ENCODE peak calls at places on chromosomes 2 and 18, in five cellular contexts. V, B, U, A and E are unnamed samples.

GRCh38 chr2:26464390-26465265 is 13.3 kb downstream of the OTOF start:
- DNase-seq in B (no peak), U (peak; percentile 5), A (no peak), V (peak; percentile 56), E (peak; percentile 54)

GRCh38 chr2:235944591-235944990 is 223.6 kb downstream of the GBX2 start:
- DNase-seq in V (peak; percentile 54), U (no peak), A (no peak), B (no peak), E (peak; percentile 9)

GRCh38 chr2:184611221-184612085 is 13.1 kb downstream of the ZNF804A start:
- DNase-seq in A (no peak), B (no peak), U (no peak), V (no peak), E (no peak)

GRCh38 chr2:45778720-45779171 is 127.3 kb downstream of the PRKCE start:
- DNase-seq in B (peak; percentile 87), U (peak; percentile 82), A (peak; percentile 66), V (no peak), E (peak; percentile 78)

GRCh38 chr18:51513525-51513924 is 316.0 kb upstream of the MEX3C start:
- DNase-seq in A (no peak), V (no peak), U (no peak), B (no peak), E (no peak)

GRCh38 chr2:172836386-172837200 is 100.9 kb downstream of the RAPGEF4 start:
- DNase-seq in V (no peak), A (peak; percentile 38), B (no peak), U (no peak), E (no peak)

GRCh38 chr2:236174608-236175001 is 6.4 kb upstream of the GBX2 start:
- DNase-seq in V (no peak), U (no peak), B (peak; percentile 40), A (no peak), E (no peak)

GRCh38 chr2:167294031-167294774 is 405.9 kb downstream of the XIRP2 start:
- DNase-seq in U (peak; percentile 14), V (peak; percentile 73), A (no peak), B (peak; percentile 50), E (no peak)

GRCh38 chr2:239326831-239327535 is 73.8 kb downstream of the HDAC4 start:
- DNase-seq in V (no peak), B (peak; percentile 58), U (no peak), A (no peak), E (peak; percentile 68)

GRCh38 chr2:25936889-25937545 is 45.3 kb downstream of the KIF3C start:
- DNase-seq in B (no peak), A (no peak), U (peak; percentile 34), V (no peak), E (no peak)

GRCh38 chr2:157592983-157593382 is 35.7 kb downstream of the ACVR1C start:
- DNase-seq in U (no peak), B (no peak), V (no peak), A (no peak), E (no peak)

GRCh38 chr18:27413495-27414401 is 228.6 kb upstream of the CHST9 start:
- DNase-seq in B (no peak), A (peak; percentile 29), U (no peak), V (no peak), E (peak; percentile 72)

GRCh38 chr2:45743531-45744391 is 92.3 kb downstream of the PRKCE start:
- DNase-seq in A (peak; percentile 62), U (peak; percentile 76), B (no peak), V (no peak), E (peak; percentile 84)

GRCh38 chr18:1015777-1016176 is 111.1 kb downstream of the ADCYAP1 start:
- DNase-seq in U (no peak), V (no peak), A (no peak), B (no peak), E (no peak)

GRCh38 chr2:15668611-15669305 is 77.1 kb downstream of the DDX1 start:
- DNase-seq in B (no peak), A (no peak), V (no peak), U (no peak), E (no peak)

GRCh38 chr2:7672027-7672684 is 754.9 kb downstream of the RNF144A start:
- DNase-seq in V (peak; percentile 79), A (no peak), B (peak; percentile 57), U (peak; percentile 68), E (no peak)

GRCh38 chr18:75208055-75208835 is 694 bp downstream of the PTGR3 start:
- DNase-seq in U (peak; percentile 38), B (peak; percentile 74), V (peak; percentile 89), A (peak; percentile 57), E (peak; percentile 82)

GRCh38 chr2:146652311-146652710 is 1192.5 kb upstream of the ACVR2A start:
- DNase-seq in V (no peak), B (no peak), A (no peak), U (no peak), E (no peak)

GRCh38 chr2:213274143-213274542 is 10.1 kb upstream of the SPAG16 start:
- DNase-seq in U (no peak), V (no peak), B (no peak), A (no peak), E (no peak)

GRCh38 chr2:181657379-181657778 is 474 bp upstream of the CERKL start:
- DNase-seq in U (no peak), V (no peak), A (no peak), B (peak; percentile 17), E (no peak)

GRCh38 chr2:49162151-49162550 is 7.8 kb upstream of the FSHR start:
- DNase-seq in V (no peak), U (no peak), B (no peak), A (no peak), E (no peak)

DNA sequence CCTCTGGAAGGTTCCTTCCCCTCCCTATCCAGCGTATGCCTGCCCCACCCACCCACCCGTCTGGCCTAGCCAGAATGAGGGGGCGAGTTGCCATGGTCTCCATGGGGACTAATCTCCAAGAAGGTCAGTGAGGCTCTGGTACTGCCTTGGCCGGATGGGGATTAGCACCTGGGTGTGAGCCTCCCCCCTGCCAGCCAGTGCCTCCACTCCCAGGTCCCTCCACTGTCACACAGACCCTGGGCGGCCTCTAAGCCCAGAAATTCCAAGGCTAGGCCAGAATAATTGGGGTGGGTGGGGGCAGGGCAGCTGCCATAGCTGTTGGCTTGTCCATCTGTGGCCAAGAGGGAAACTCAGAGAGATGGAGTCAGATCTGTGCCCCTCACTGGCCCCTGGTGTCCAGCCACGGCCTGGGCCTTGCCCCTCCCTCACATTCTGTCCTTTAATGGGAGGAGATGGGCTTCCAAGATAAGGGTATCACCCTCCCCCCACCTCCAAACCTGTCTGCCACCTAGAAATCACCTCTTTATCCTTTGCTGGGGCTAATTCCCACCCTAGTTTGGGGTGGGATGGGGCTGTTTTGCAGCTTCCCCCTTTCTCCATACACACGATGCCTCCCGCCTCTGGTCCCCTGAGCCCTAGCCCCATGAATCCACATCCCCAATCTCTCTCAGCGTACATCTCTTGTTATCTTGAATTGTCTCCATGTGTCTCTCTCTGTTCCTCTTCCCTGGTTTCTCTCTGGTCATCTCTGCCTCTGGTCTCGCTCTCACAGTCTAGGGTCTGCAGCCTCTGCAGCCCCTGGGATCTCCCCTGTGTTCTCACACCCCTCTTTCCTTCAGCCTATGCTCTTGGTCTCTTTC is 6.0 kb upstream of the CRYBA2 start:
- DNase-seq in A (no peak), U (peak; percentile 59), B (peak; percentile 65), V (no peak), E (no peak)
- H3K27me3 ChIP-seq in A (peaks cover 47% of the 10 kb centered on the region), U (no peaks in the 10 kb centered on the region), B (peaks cover 98% of the 10 kb centered on the region), V (peaks cover 80% of the 10 kb centered on the region), E (peaks cover 44% of the 10 kb centered on the region)

GRCh38 chr2:33291278-33292013 is 185.0 kb upstream of the RASGRP3 start:
- DNase-seq in V (no peak), U (no peak), A (no peak), B (no peak), E (no peak)
- H3K4me3 ChIP-seq in V (no peak overlapping the region), U (no peak overlapping the region), A (peak overlapping the region; percentile 33), B (no peak overlapping the region), E (peak overlapping the region; percentile 29)

GRCh38 chr2:19357383-19358241 is 811 bp downstream of the OSR1 start:
- DNase-seq in B (peak; percentile 70), A (no peak), U (no peak), V (no peak), E (no peak)
- H3K27me3 ChIP-seq in B (peaks cover 99% of the 10 kb centered on the region), A (peaks cover 13% of the 10 kb centered on the region), U (peaks cover 98% of the 10 kb centered on the region), V (peaks cover 91% of the 10 kb centered on the region), E (no peaks in the 10 kb centered on the region)

GRCh38 chr2:178530625-178531142 is 50.4 kb downstream of the PLEKHA3 start:
- DNase-seq in A (no peak), V (no peak), U (no peak), B (no peak), E (no peak)
- H3K4me3 ChIP-seq in A (no peak overlapping the region), V (no peak overlapping the region), U (no peak overlapping the region), B (no peak overlapping the region), E (no peak overlapping the region)

GRCh38 chr2:121240436-121240835 is 44.6 kb downstream of the TFCP2L1 start:
- DNase-seq in U (no peak), V (peak; percentile 64), B (no peak), A (no peak), E (no peak)

GRCh38 chr2:121241466-121241865 is 43.5 kb downstream of the TFCP2L1 start:
- DNase-seq in B (no peak), U (no peak), A (no peak), V (peak; percentile 5), E (no peak)

GRCh38 chr2:121239471-121239870 is 45.5 kb downstream of the TFCP2L1 start:
- DNase-seq in V (peak; percentile 70), B (no peak), A (no peak), U (no peak), E (no peak)

GRCh38 chr2:121238828-121239227 is 46.2 kb downstream of the TFCP2L1 start:
- DNase-seq in A (no peak), U (no peak), V (no peak), B (no peak), E (no peak)

DNA sequence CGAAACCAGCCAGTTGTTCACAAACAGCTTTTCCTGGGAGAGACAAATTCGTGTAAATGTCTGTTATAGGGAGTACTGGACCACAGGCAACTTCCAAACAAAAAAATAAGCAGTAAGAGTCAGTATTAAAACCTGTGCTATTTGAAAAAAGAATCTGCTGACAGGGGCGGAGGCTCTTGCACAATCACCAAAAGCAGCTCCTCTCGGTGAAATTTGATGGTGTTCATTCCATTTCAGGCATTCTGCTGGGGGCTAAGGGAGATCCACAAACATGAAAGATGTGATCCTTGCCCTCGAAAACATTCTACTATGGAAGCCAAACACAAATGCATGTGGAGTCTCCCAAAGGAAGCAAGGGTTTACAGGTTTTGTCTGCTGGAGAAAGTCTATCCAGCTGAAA is 45.0 kb downstream of the TFCP2L1 start:
- DNase-seq in V (no peak), U (no peak), B (no peak), A (no peak), E (no peak)
- H3K27me3 ChIP-seq in V (no peaks in the 10 kb centered on the region), U (no peaks in the 10 kb centered on the region), B (no peaks in the 10 kb centered on the region), A (no peaks in the 10 kb centered on the region), E (no peaks in the 10 kb centered on the region)

DNA sequence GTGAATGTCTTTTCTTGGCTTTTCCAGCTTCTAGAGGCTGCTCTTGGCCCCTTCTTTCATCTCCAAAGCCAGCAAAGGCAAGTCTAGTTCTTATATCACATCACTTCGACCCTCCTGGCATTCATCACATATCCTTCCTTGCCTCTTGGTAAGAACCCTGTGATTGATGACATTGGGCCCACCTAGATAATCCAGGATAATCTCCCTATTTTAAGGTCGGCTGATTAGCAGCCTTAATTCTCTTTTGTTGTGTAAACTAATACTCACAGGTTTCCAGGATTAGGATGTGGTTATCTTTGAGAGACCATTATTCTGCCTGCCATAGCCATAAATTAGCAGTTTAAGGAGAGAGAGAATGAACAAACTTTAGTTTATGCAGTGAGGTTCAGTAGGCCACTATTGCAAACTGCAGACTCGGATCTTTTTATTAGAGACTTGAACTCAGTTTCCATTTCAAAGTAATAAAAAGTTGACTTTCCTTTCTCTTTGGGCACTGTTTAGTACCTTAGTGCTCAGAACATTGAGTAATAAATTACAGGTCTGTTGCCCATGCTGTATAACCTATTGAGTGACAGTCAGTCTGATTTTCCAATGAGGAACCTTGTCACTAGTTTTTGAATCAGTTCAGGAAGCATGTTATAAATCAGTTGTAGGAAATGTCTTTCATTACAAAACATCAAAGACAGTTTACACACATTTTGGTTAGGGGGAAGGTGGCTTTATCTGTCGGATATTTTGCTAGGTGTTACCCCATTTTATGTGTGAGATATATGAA is 4.5 kb downstream of the NDUFV2 start:
- DNase-seq in B (no peak), A (no peak), U (no peak), V (no peak), E (no peak)
- H3K4me3 ChIP-seq in B (no peak overlapping the region), A (no peak overlapping the region), U (no peak overlapping the region), V (no peak overlapping the region), E (no peak overlapping the region)